ENCODE peak calls at places on chromosomes 13 and 19, in seven cellular contexts. L is neural progenitor cell, O is NT2/D1, H is astrocyte, N is colonic mucosa, T is endodermal cell, W is neuronal stem cell. G is an unnamed sample.

GRCh38 chr19:50418186-50419021 is at the start of gene SPIB:
- DNase-seq in W (no peak), O (no peak), L (peak; percentile 24), N (no peak), T (no peak), H (no peak), G (no peak)

GRCh38 chr13:66693656-66694055 is 536.5 kb downstream of the PCDH9 start:
- DNase-seq in N (no peak), O (no peak), T (no peak), L (no peak), W (no peak), H (no peak), G (no peak)

GRCh38 chr13:95456837-95457236 is 95.7 kb upstream of the CLDN10 start:
- DNase-seq in O (no peak), T (no peak), N (no peak), W (no peak), L (no peak), H (no peak), G (no peak)

GRCh38 chr13:111325941-111326620 is 5.6 kb downstream of the TEX29 start:
- DNase-seq in W (no peak), T (no peak), O (no peak), N (no peak), L (no peak), H (no peak), G (peak; percentile 57)

GRCh38 chr13:27171830-27172494 is 351 bp upstream of the USP12 start:
- DNase-seq in W (peak; percentile 86), H (peak; percentile 78), N (peak; percentile 92), T (peak; percentile 96), O (peak; percentile 57), L (peak; percentile 96), G (peak; percentile 98)

GRCh38 chr19:5445667-5446066 is 9.6 kb upstream of the ZNRF4 start:
- DNase-seq in O (no peak), T (no peak), L (no peak), N (no peak), W (no peak), H (no peak), G (no peak)

GRCh38 chr19:14476663-14477401 is 1.7 kb upstream of the PTGER1 start:
- DNase-seq in T (peak; percentile 78), W (no peak), L (no peak), N (peak; percentile 60), O (no peak), H (peak; percentile 68), G (peak; percentile 92)

GRCh38 chr19:53541971-53542370 is 4.0 kb downstream of the ZNF331 start:
- DNase-seq in N (no peak), O (no peak), H (no peak), T (no peak), W (no peak), L (no peak), G (no peak)

GRCh38 chr13:31276386-31276785 is 76.6 kb downstream of the B3GLCT start:
- DNase-seq in T (no peak), H (peak; percentile 86), O (no peak), N (no peak), W (no peak), L (no peak), G (no peak)

GRCh38 chr19:30158893-30159245 is 213.3 kb upstream of the ZNF536 start:
- DNase-seq in N (no peak), W (no peak), H (no peak), O (no peak), T (no peak), L (no peak), G (no peak)

GRCh38 chr13:73215807-73216206 is 157.0 kb downstream of the KLF5 start:
- DNase-seq in T (no peak), N (no peak), W (no peak), O (no peak), L (no peak), H (peak; percentile 87), G (peak; percentile 74)

GRCh38 chr13:51955281-51955771 is 55.9 kb downstream of the ATP7B start:
- DNase-seq in L (no peak), W (no peak), T (no peak), H (no peak), O (no peak), N (peak; percentile 69), G (no peak)

GRCh38 chr19:55283548-55284393 is at the start of gene BRSK1:
- DNase-seq in O (no peak), T (peak; percentile 95), N (no peak), W (peak; percentile 76), L (peak; percentile 92), H (peak; percentile 30), G (peak; percentile 87)

GRCh38 chr19:50607874-50608785 is 31.6 kb downstream of the SYT3 start:
- DNase-seq in L (peak; percentile 97), T (peak; percentile 99), H (peak; percentile 4), W (peak; percentile 94), O (peak; percentile 94), N (peak; percentile 49), G (peak; percentile 91)

GRCh38 chr19:14073925-14074838 is 1.6 kb downstream of the MISP3 start:
- DNase-seq in H (no peak), L (no peak), O (no peak), N (peak; percentile 80), T (no peak), W (peak; percentile 33), G (peak; percentile 80)

GRCh38 chr19:52345162-52345561 is 9.1 kb downstream of the ZNF610 start:
- DNase-seq in W (no peak), O (no peak), L (no peak), T (no peak), H (no peak), N (no peak), G (no peak)

GRCh38 chr13:97074618-97075017 is 80.3 kb upstream of the OXGR1 start:
- DNase-seq in N (no peak), L (no peak), T (no peak), W (no peak), O (no peak), H (no peak), G (no peak)

GRCh38 chr19:23554548-23554947 is 132.5 kb downstream of the ZNF675 start:
- DNase-seq in N (no peak), T (no peak), O (no peak), H (no peak), L (no peak), W (no peak), G (no peak)

GRCh38 chr13:40456397-40456958 is 210.0 kb downstream of the FOXO1 start:
- DNase-seq in W (no peak), N (no peak), H (no peak), O (no peak), T (no peak), L (peak; percentile 26), G (no peak)

GRCh38 chr13:77860621-77861020 is 58.0 kb downstream of the EDNRB start:
- DNase-seq in O (no peak), N (no peak), W (no peak), L (no peak), T (no peak), H (peak; percentile 80), G (no peak)

GRCh38 chr19:13883665-13884064 is 6.7 kb downstream of the NANOS3 start:
- DNase-seq in O (no peak), N (no peak), W (no peak), H (no peak), T (no peak), L (no peak), G (no peak)

GRCh38 chr19:16258440-16258903 is 60.8 kb downstream of the AP1M1 start:
- DNase-seq in L (no peak), O (no peak), T (no peak), H (no peak), N (peak; percentile 41), W (no peak), G (peak; percentile 90)

GRCh38 chr19:7860902-7861618 is 13.1 kb downstream of the PRR36 start:
- DNase-seq in N (no peak), O (no peak), H (no peak), L (no peak), W (no peak), T (no peak), G (no peak)

GRCh38 chr19:42397315-42398166 is 7.4 kb upstream of the CNFN start:
- DNase-seq in O (no peak), H (no peak), L (no peak), W (no peak), T (no peak), N (peak; percentile 26), G (no peak)

GRCh38 chr13:102779426-102780159 is 6.0 kb upstream of the TEX30 start:
- DNase-seq in L (no peak), H (no peak), T (no peak), W (no peak), O (no peak), N (no peak), G (no peak)

GRCh38 chr13:39894586-39894985 is 239.1 kb downstream of the COG6 start:
- DNase-seq in N (no peak), L (no peak), O (no peak), T (no peak), W (no peak), H (no peak), G (no peak)

GRCh38 chr19:48862827-48863226 is 5.6 kb downstream of the PLEKHA4 start:
- DNase-seq in N (no peak), H (no peak), L (no peak), O (no peak), W (no peak), T (no peak), G (no peak)
- H3K9ac ChIP-seq in N (no peak overlapping the region), H (no peak overlapping the region), L (no peak overlapping the region), O (no peak overlapping the region), W (no peak overlapping the region), T (no peak overlapping the region), G (no peak overlapping the region)

GRCh38 chr19:40512473-40513344 is 45.9 kb downstream of the SPTBN4 start:
- DNase-seq in H (no peak), L (peak; percentile 81), N (no peak), O (no peak), T (peak; percentile 84), W (peak; percentile 54), G (no peak)
- H3K9ac ChIP-seq in H (no peak overlapping the region), L (no peak overlapping the region), N (no peak overlapping the region), O (peak overlapping the region; percentile 45), T (no peak overlapping the region), W (peak overlapping the region; percentile 50), G (no peak overlapping the region)

GRCh38 chr13:50230365-50230978 is 215.2 kb downstream of the KCNRG start:
- DNase-seq in L (no peak), H (peak; percentile 51), O (no peak), N (no peak), W (no peak), T (no peak), G (no peak)
- H3K9ac ChIP-seq in L (no peak overlapping the region), H (no peak overlapping the region), O (no peak overlapping the region), N (no peak overlapping the region), W (no peak overlapping the region), T (no peak overlapping the region), G (no peak overlapping the region)

GRCh38 chr19:38737297-38737865 is 6.9 kb downstream of the CAPN12 start:
- DNase-seq in O (no peak), W (no peak), N (no peak), L (no peak), T (no peak), H (no peak), G (peak; percentile 81)

GRCh38 chr19:38734426-38735256 is 9.6 kb downstream of the CAPN12 start:
- DNase-seq in T (peak; percentile 72), O (no peak), N (peak; percentile 59), L (peak; percentile 41), H (no peak), W (no peak), G (peak; percentile 82)

GRCh38 chr19:38735257-38735686 is 9.0 kb downstream of the CAPN12 start:
- DNase-seq in O (no peak), N (peak; percentile 62), L (peak; percentile 72), H (no peak), W (no peak), T (peak; percentile 92), G (peak; percentile 83)

GRCh38 chr19:38736413-38737280 is 7.6 kb downstream of the CAPN12 start:
- DNase-seq in O (peak; percentile 38), L (peak; percentile 84), T (peak; percentile 95), N (peak; percentile 82), W (no peak), H (no peak), G (peak; percentile 95)

GRCh38 chr19:38736036-38736412 is 8.2 kb downstream of the CAPN12 start:
- DNase-seq in O (no peak), H (no peak), N (peak; percentile 57), T (peak; percentile 86), L (peak; percentile 82), W (no peak), G (peak; percentile 92)
- H3K9ac ChIP-seq in O (no peak overlapping the region), H (no peak overlapping the region), N (no peak overlapping the region), T (no peak overlapping the region), L (no peak overlapping the region), W (peak overlapping the region; percentile 90), G (no peak overlapping the region)